ENCODE peak calls at places on chromosome X, in six cellular contexts. One of them, this sample, is unnamed.

GRCh38 chrX:46913710-46914109 is 1.5 kb downstream of the JADE3 start:
- DNase-seq in AG20443: peak
- DNase-seq in suprapubic skin: no peak
- DNase-seq in activated CD4-positive, alpha-beta T cell treated with anti-CD3 and anti-CD28 coated beads for 24 hours: no peak
- DNase-seq in T-helper 2 cell: no peak
- DNase-seq in SW480: peak
- DNase-seq in this sample: no peak

GRCh38 chrX:75038925-75039324 is 113.7 kb upstream of the NEXMIF start:
- DNase-seq in AG20443: no peak
- DNase-seq in suprapubic skin: no peak
- DNase-seq in activated CD4-positive, alpha-beta T cell treated with anti-CD3 and anti-CD28 coated beads for 24 hours: no peak
- DNase-seq in T-helper 2 cell: no peak
- DNase-seq in SW480: peak
- DNase-seq in this sample: no peak

GRCh38 chrX:13177921-13178320 is 133.5 kb upstream of the FAM9C start:
- DNase-seq in AG20443: no peak
- DNase-seq in suprapubic skin: no peak
- DNase-seq in activated CD4-positive, alpha-beta T cell treated with anti-CD3 and anti-CD28 coated beads for 24 hours: no peak
- DNase-seq in T-helper 2 cell: no peak
- DNase-seq in SW480: no peak
- DNase-seq in this sample: no peak

GRCh38 chrX:153494541-153495361 is at the start of gene BGN:
- DNase-seq in AG20443: peak
- DNase-seq in suprapubic skin: no peak
- DNase-seq in activated CD4-positive, alpha-beta T cell treated with anti-CD3 and anti-CD28 coated beads for 24 hours: no peak
- DNase-seq in T-helper 2 cell: no peak
- DNase-seq in SW480: no peak
- DNase-seq in this sample: no peak

GRCh38 chrX:49192722-49193328 is 6.7 kb upstream of the PRICKLE3 start:
- DNase-seq in AG20443: peak
- DNase-seq in suprapubic skin: no peak
- DNase-seq in activated CD4-positive, alpha-beta T cell treated with anti-CD3 and anti-CD28 coated beads for 24 hours: no peak
- DNase-seq in T-helper 2 cell: no peak
- DNase-seq in SW480: no peak
- DNase-seq in this sample: no peak

GRCh38 chrX:11531226-11531625 is 134.5 kb downstream of the ARHGAP6 start:
- DNase-seq in AG20443: peak
- DNase-seq in suprapubic skin: no peak
- DNase-seq in activated CD4-positive, alpha-beta T cell treated with anti-CD3 and anti-CD28 coated beads for 24 hours: no peak
- DNase-seq in T-helper 2 cell: no peak
- DNase-seq in SW480: no peak
- DNase-seq in this sample: no peak

GRCh38 chrX:43618376-43619205 is 37.5 kb upstream of the MAOA start:
- DNase-seq in AG20443: no peak
- DNase-seq in suprapubic skin: no peak
- DNase-seq in activated CD4-positive, alpha-beta T cell treated with anti-CD3 and anti-CD28 coated beads for 24 hours: no peak
- DNase-seq in T-helper 2 cell: no peak
- DNase-seq in SW480: no peak
- DNase-seq in this sample: no peak

GRCh38 chrX:13078739-13079444 is 34.5 kb upstream of the FAM9C start:
- DNase-seq in AG20443: peak
- DNase-seq in suprapubic skin: no peak
- DNase-seq in activated CD4-positive, alpha-beta T cell treated with anti-CD3 and anti-CD28 coated beads for 24 hours: no peak
- DNase-seq in T-helper 2 cell: no peak
- DNase-seq in SW480: no peak
- DNase-seq in this sample: no peak

GRCh38 chrX:154748712-154749339 is 2.1 kb downstream of the GAB3 start:
- DNase-seq in AG20443: peak
- DNase-seq in suprapubic skin: no peak
- DNase-seq in activated CD4-positive, alpha-beta T cell treated with anti-CD3 and anti-CD28 coated beads for 24 hours: no peak
- DNase-seq in T-helper 2 cell: no peak
- DNase-seq in SW480: peak
- DNase-seq in this sample: no peak

GRCh38 chrX:17527135-17527701 is 152.2 kb downstream of the NHS start:
- DNase-seq in AG20443: no peak
- DNase-seq in suprapubic skin: no peak
- DNase-seq in activated CD4-positive, alpha-beta T cell treated with anti-CD3 and anti-CD28 coated beads for 24 hours: no peak
- DNase-seq in T-helper 2 cell: no peak
- DNase-seq in SW480: no peak
- DNase-seq in this sample: no peak

GRCh38 chrX:124984140-124984813 is 335.4 kb upstream of the TEX13C start:
- DNase-seq in AG20443: no peak
- DNase-seq in suprapubic skin: no peak
- DNase-seq in activated CD4-positive, alpha-beta T cell treated with anti-CD3 and anti-CD28 coated beads for 24 hours: no peak
- DNase-seq in T-helper 2 cell: no peak
- DNase-seq in SW480: no peak
- DNase-seq in this sample: no peak

GRCh38 chrX:130647468-130647867 is 245.7 kb downstream of the RBMX2 start:
- DNase-seq in AG20443: no peak
- DNase-seq in suprapubic skin: no peak
- DNase-seq in activated CD4-positive, alpha-beta T cell treated with anti-CD3 and anti-CD28 coated beads for 24 hours: no peak
- DNase-seq in T-helper 2 cell: no peak
- DNase-seq in SW480: no peak
- DNase-seq in this sample: no peak

GRCh38 chrX:110210417-110211139 is 107.3 kb downstream of the AMMECR1 start:
- DNase-seq in AG20443: peak
- DNase-seq in suprapubic skin: no peak
- DNase-seq in activated CD4-positive, alpha-beta T cell treated with anti-CD3 and anti-CD28 coated beads for 24 hours: no peak
- DNase-seq in T-helper 2 cell: no peak
- DNase-seq in SW480: peak
- DNase-seq in this sample: no peak

GRCh38 chrX:43971966-43972961 is 926 bp downstream of the NDP start:
- DNase-seq in AG20443: no peak
- DNase-seq in suprapubic skin: no peak
- DNase-seq in activated CD4-positive, alpha-beta T cell treated with anti-CD3 and anti-CD28 coated beads for 24 hours: no peak
- DNase-seq in T-helper 2 cell: no peak
- DNase-seq in SW480: peak
- DNase-seq in this sample: no peak

This sample was measured in H1.